ENCODE peak calls at places on chromosomes 2 and 18, in ten cellular contexts. K is left ventricle myocardium inferior, R is heart right ventricle, S is ovary, V is transverse colon, Z is lower lobe of right lung, J is gastrocnemius medialis, A is stomach, W is A549, C is kidney. N is an unnamed sample.

GRCh38 chr2:16091576-16092282 is 151.4 kb downstream of the MYCN start:
- DNase-seq in K (no peak), R (no peak), S (no peak), V (no peak), Z (no peak), J (no peak), A (no peak), W (no peak), C (no peak), N (no peak)

GRCh38 chr2:225401001-225401400 is 1.5 kb downstream of the NYAP2 start:
- DNase-seq in K (no peak), R (no peak), S (no peak), V (no peak), Z (no peak), J (no peak), A (no peak), W (no peak), C (no peak), N (no peak)

GRCh38 chr2:64015898-64016297 is 3.3 kb downstream of the VPS54 start:
- DNase-seq in K (no peak), R (no peak), S (no peak), V (no peak), Z (no peak), J (no peak), A (no peak), W (no peak), C (no peak), N (no peak)

GRCh38 chr2:10432315-10433181 is 15.6 kb downstream of the ODC1 start:
- DNase-seq in K (no peak), R (no peak), S (no peak), V (peak; percentile 75), Z (peak; percentile 65), J (no peak), A (peak; percentile 64), W (no peak), C (peak; percentile 77), N (peak; percentile 83)

GRCh38 chr2:232315049-232315922 is 63.3 kb upstream of the ALPP start:
- DNase-seq in K (peak; percentile 41), R (no peak), S (no peak), V (peak; percentile 56), Z (peak; percentile 81), J (peak; percentile 78), A (peak; percentile 52), W (no peak), C (peak; percentile 81), N (peak; percentile 46)

GRCh38 chr18:24006731-24007308 is 7.7 kb upstream of the TTC39C start:
- DNase-seq in K (no peak), R (no peak), S (no peak), V (no peak), Z (no peak), J (no peak), A (no peak), W (peak; percentile 18), C (no peak), N (no peak)

GRCh38 chr2:51706220-51706619 is 674.3 kb upstream of the NRXN1 start:
- DNase-seq in K (no peak), R (no peak), S (no peak), V (no peak), Z (no peak), J (no peak), A (no peak), W (no peak), C (no peak), N (no peak)

GRCh38 chr2:237875234-237876055 is 16.0 kb downstream of the RAMP1 start:
- DNase-seq in K (no peak), R (no peak), S (no peak), V (no peak), Z (peak; percentile 39), J (no peak), A (no peak), W (no peak), C (peak; percentile 68), N (no peak)

GRCh38 chr18:58661423-58661822 is 9.8 kb upstream of the MALT1 start:
- DNase-seq in K (no peak), R (no peak), S (no peak), V (no peak), Z (no peak), J (no peak), A (no peak), W (no peak), C (no peak), N (no peak)

GRCh38 chr2:135052042-135052876 is at the start of gene RAB3GAP1:
- DNase-seq in K (peak; percentile 73), R (peak; percentile 70), S (peak; percentile 78), V (peak; percentile 86), Z (peak; percentile 87), J (peak; percentile 53), A (peak; percentile 81), W (peak; percentile 84), C (peak; percentile 91), N (peak; percentile 85)

GRCh38 chr18:23890589-23890988 is 124.0 kb upstream of the TTC39C start:
- DNase-seq in K (no peak), R (no peak), S (no peak), V (no peak), Z (no peak), J (no peak), A (no peak), W (no peak), C (no peak), N (no peak)

GRCh38 chr2:10283106-10284062 is 19.3 kb upstream of the HPCAL1 start:
- DNase-seq in K (no peak), R (no peak), S (no peak), V (no peak), Z (peak; percentile 51), J (no peak), A (no peak), W (peak; percentile 87), C (peak; percentile 70), N (no peak)

GRCh38 chr2:51812138-51812866 is 780.4 kb upstream of the NRXN1 start:
- DNase-seq in K (no peak), R (no peak), S (no peak), V (no peak), Z (no peak), J (no peak), A (no peak), W (peak; percentile 4), C (no peak), N (no peak)

GRCh38 chr18:4096501-4096900 is 358.6 kb downstream of the DLGAP1 start:
- DNase-seq in K (no peak), R (no peak), S (no peak), V (no peak), Z (no peak), J (no peak), A (no peak), W (peak; percentile 21), C (no peak), N (no peak)

GRCh38 chr2:9644603-9645002 is 13.8 kb upstream of the YWHAQ start:
- DNase-seq in K (no peak), R (no peak), S (no peak), V (no peak), Z (no peak), J (no peak), A (no peak), W (no peak), C (no peak), N (no peak)

GRCh38 chr2:206721216-206721920 is 3.2 kb upstream of the DYTN start:
- DNase-seq in K (no peak), R (no peak), S (no peak), V (no peak), Z (no peak), J (no peak), A (no peak), W (no peak), C (no peak), N (no peak)

GRCh38 chr18:8706981-8707940 is 1.9 kb downstream of the MTCL1 start:
- DNase-seq in K (no peak), R (peak; percentile 16), S (peak; percentile 62), V (no peak), Z (peak; percentile 58), J (no peak), A (peak; percentile 59), W (peak; percentile 82), C (peak; percentile 78), N (peak; percentile 60)

GRCh38 chr2:98828793-98829371 is 98.0 kb upstream of the MGAT4A start:
- DNase-seq in K (no peak), R (no peak), S (no peak), V (no peak), Z (no peak), J (no peak), A (no peak), W (no peak), C (peak; percentile 53), N (no peak)

DNA sequence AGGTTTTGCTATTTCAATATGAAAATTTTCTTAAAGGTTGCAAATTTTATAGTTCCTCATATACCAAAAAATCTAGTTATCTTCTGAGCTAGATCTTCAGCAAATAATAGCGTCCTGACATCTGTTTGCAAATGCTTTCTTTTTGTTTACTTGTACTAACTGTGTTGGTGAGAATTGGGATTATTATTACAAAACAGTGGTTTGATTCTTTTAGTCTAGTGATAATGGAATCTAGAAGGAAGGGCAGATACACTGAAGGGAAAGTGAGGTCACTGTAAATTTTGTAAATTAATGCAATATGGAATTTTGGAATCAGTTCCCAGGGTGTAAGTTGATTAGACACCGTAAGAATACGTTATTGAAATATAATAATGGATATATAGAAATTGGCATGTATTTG is 36.2 kb upstream of the NT5C1B start:
- DNase-seq in K (no peak), R (no peak), S (no peak), V (no peak), Z (no peak), J (no peak), A (no peak), W (no peak), C (no peak), N (no peak)
- H3K4me1 ChIP-seq in K (peaks cover 12% of the 10 kb centered on the region), R (peaks cover 10% of the 10 kb centered on the region), S (no peaks in the 10 kb centered on the region), V (no peaks in the 10 kb centered on the region), Z (no peaks in the 10 kb centered on the region), J (no peaks in the 10 kb centered on the region), A (no peaks in the 10 kb centered on the region), W (no peaks in the 10 kb centered on the region), C (no peaks in the 10 kb centered on the region), N (no peaks in the 10 kb centered on the region)

GRCh38 chr2:86035883-86036789 is 69.5 kb downstream of the POLR1A start:
- DNase-seq in K (peak; percentile 83), R (peak; percentile 75), S (peak; percentile 82), V (peak; percentile 80), Z (peak; percentile 86), J (peak; percentile 91), A (peak; percentile 65), W (no peak), C (peak; percentile 91), N (peak; percentile 87)
- H3K4me1 ChIP-seq in K (peaks cover 63% of the 10 kb centered on the region), R (peaks cover 54% of the 10 kb centered on the region), S (peaks cover 21% of the 10 kb centered on the region), V (peaks cover 26% of the 10 kb centered on the region), Z (peaks cover 53% of the 10 kb centered on the region), J (peaks cover 52% of the 10 kb centered on the region), A (peaks cover 47% of the 10 kb centered on the region), W (peaks cover 15% of the 10 kb centered on the region), C (peaks cover 38% of the 10 kb centered on the region), N (peaks cover 24% of the 10 kb centered on the region)

DNA sequence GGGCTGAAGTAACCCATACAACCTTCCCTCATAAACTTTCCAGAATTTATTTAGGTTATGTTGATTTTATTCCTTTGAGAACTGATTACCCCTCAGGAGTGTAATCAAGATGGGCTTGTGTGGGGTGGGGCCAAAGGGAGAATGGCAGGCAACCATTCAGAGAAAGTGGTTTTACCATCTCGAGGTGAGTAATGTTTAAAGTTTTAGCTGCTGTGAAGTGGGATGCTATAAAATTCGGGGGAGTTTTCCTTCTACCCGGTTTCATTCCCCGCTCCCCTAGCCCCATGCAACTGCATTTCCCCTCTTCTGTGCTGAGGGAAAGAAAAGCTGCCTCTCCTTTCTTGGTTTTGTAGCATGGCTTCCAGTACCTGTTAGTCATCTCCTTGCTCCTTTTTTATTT is 34.7 kb downstream of the MAP4K4 start:
- DNase-seq in K (no peak), R (no peak), S (no peak), V (no peak), Z (no peak), J (no peak), A (no peak), W (no peak), C (no peak), N (no peak)
- H3K4me1 ChIP-seq in K (peaks cover 98% of the 10 kb centered on the region), R (peaks cover 90% of the 10 kb centered on the region), S (peaks cover 40% of the 10 kb centered on the region), V (peaks cover 28% of the 10 kb centered on the region), Z (peaks cover 57% of the 10 kb centered on the region), J (peaks cover 63% of the 10 kb centered on the region), A (peaks cover 82% of the 10 kb centered on the region), W (peaks cover 52% of the 10 kb centered on the region), C (peaks cover 18% of the 10 kb centered on the region), N (peaks cover 4% of the 10 kb centered on the region)

GRCh38 chr2:217948341-217948791 is 54.4 kb downstream of the TNS1 start:
- DNase-seq in K (no peak), R (no peak), S (peak; percentile 28), V (no peak), Z (peak; percentile 35), J (no peak), A (no peak), W (no peak), C (no peak), N (no peak)
- H3K4me1 ChIP-seq in K (peaks cover 87% of the 10 kb centered on the region), R (peaks cover 86% of the 10 kb centered on the region), S (peaks cover 50% of the 10 kb centered on the region), V (peaks cover 26% of the 10 kb centered on the region), Z (peaks cover 60% of the 10 kb centered on the region), J (peaks cover 34% of the 10 kb centered on the region), A (peaks cover 98% of the 10 kb centered on the region), W (peaks cover 28% of the 10 kb centered on the region), C (peaks cover 69% of the 10 kb centered on the region), N (peaks cover 1% of the 10 kb centered on the region)

N was measured in mucosa of descending colon.